ENCODE peak calls at places on chromosomes 11 and 22, in ten cellular contexts. One of them, this sample, is unnamed.

GRCh38 chr22:20243545-20244249 is 24.4 kb downstream of the RTN4R start:
- DNase-seq in activated gamma-delta T cell: no peak
- DNase-seq in CD8-positive, alpha-beta memory T cell: peak; percentile 45
- DNase-seq in Calu3: peak; percentile 16
- DNase-seq in neural crest cell: no peak
- DNase-seq in stimulated activated CD8-positive, alpha-beta memory T cell treated with anti-CD3 and anti-CD28 coated beads, Interleukin-2, amount 100 ng/mL, for 1 hour: no peak
- DNase-seq in activated CD4-positive, alpha-beta T cell treated with anti-CD3 and anti-CD28 coated beads for 24 hours: no peak
- DNase-seq in GM23248: peak; percentile 81
- DNase-seq in ureter: peak; percentile 84
- DNase-seq in lower leg skin: no peak
- DNase-seq in this sample: peak; percentile 64

GRCh38 chr11:74543991-74544390 is 48.4 kb upstream of the POLD3 start:
- DNase-seq in neural crest cell: no peak
- DNase-seq in stimulated activated CD8-positive, alpha-beta memory T cell treated with anti-CD3 and anti-CD28 coated beads, Interleukin-2, amount 100 ng/mL, for 1 hour: no peak
- DNase-seq in activated CD4-positive, alpha-beta T cell treated with anti-CD3 and anti-CD28 coated beads for 24 hours: no peak
- DNase-seq in ureter: no peak
- DNase-seq in CD8-positive, alpha-beta memory T cell: no peak
- DNase-seq in Calu3: no peak
- DNase-seq in activated gamma-delta T cell: no peak
- DNase-seq in lower leg skin: no peak
- DNase-seq in GM23248: no peak
- DNase-seq in this sample: no peak

GRCh38 chr11:104968365-104968855 is at the start of gene CASP4:
- DNase-seq in lower leg skin: no peak
- DNase-seq in activated gamma-delta T cell: no peak
- DNase-seq in CD8-positive, alpha-beta memory T cell: no peak
- DNase-seq in ureter: peak; percentile 46
- DNase-seq in activated CD4-positive, alpha-beta T cell treated with anti-CD3 and anti-CD28 coated beads for 24 hours: peak; percentile 0
- DNase-seq in Calu3: peak; percentile 14
- DNase-seq in neural crest cell: no peak
- DNase-seq in stimulated activated CD8-positive, alpha-beta memory T cell treated with anti-CD3 and anti-CD28 coated beads, Interleukin-2, amount 100 ng/mL, for 1 hour: no peak
- DNase-seq in GM23248: peak; percentile 81
- DNase-seq in this sample: no peak

GRCh38 chr11:44702897-44703296 is 23.9 kb upstream of the TSPAN18 start:
- DNase-seq in activated CD4-positive, alpha-beta T cell treated with anti-CD3 and anti-CD28 coated beads for 24 hours: no peak
- DNase-seq in GM23248: no peak
- DNase-seq in stimulated activated CD8-positive, alpha-beta memory T cell treated with anti-CD3 and anti-CD28 coated beads, Interleukin-2, amount 100 ng/mL, for 1 hour: no peak
- DNase-seq in activated gamma-delta T cell: no peak
- DNase-seq in ureter: no peak
- DNase-seq in lower leg skin: no peak
- DNase-seq in Calu3: no peak
- DNase-seq in neural crest cell: no peak
- DNase-seq in CD8-positive, alpha-beta memory T cell: no peak
- DNase-seq in this sample: no peak

GRCh38 chr11:100469835-100470234 is 217.3 kb upstream of the ARHGAP42 start:
- DNase-seq in neural crest cell: no peak
- DNase-seq in CD8-positive, alpha-beta memory T cell: no peak
- DNase-seq in lower leg skin: no peak
- DNase-seq in GM23248: no peak
- DNase-seq in Calu3: no peak
- DNase-seq in activated gamma-delta T cell: no peak
- DNase-seq in activated CD4-positive, alpha-beta T cell treated with anti-CD3 and anti-CD28 coated beads for 24 hours: no peak
- DNase-seq in ureter: no peak
- DNase-seq in stimulated activated CD8-positive, alpha-beta memory T cell treated with anti-CD3 and anti-CD28 coated beads, Interleukin-2, amount 100 ng/mL, for 1 hour: no peak
- DNase-seq in this sample: no peak

GRCh38 chr11:94674005-94674491 is 94.1 kb upstream of the AMOTL1 start:
- DNase-seq in activated gamma-delta T cell: no peak
- DNase-seq in CD8-positive, alpha-beta memory T cell: no peak
- DNase-seq in activated CD4-positive, alpha-beta T cell treated with anti-CD3 and anti-CD28 coated beads for 24 hours: no peak
- DNase-seq in GM23248: peak; percentile 2
- DNase-seq in lower leg skin: no peak
- DNase-seq in neural crest cell: no peak
- DNase-seq in Calu3: no peak
- DNase-seq in stimulated activated CD8-positive, alpha-beta memory T cell treated with anti-CD3 and anti-CD28 coated beads, Interleukin-2, amount 100 ng/mL, for 1 hour: no peak
- DNase-seq in ureter: no peak
- DNase-seq in this sample: no peak

GRCh38 chr11:69928124-69928523 is 108.9 kb upstream of the FGF3 start:
- DNase-seq in Calu3: no peak
- DNase-seq in neural crest cell: no peak
- DNase-seq in lower leg skin: peak; percentile 31
- DNase-seq in GM23248: no peak
- DNase-seq in stimulated activated CD8-positive, alpha-beta memory T cell treated with anti-CD3 and anti-CD28 coated beads, Interleukin-2, amount 100 ng/mL, for 1 hour: no peak
- DNase-seq in activated gamma-delta T cell: no peak
- DNase-seq in ureter: no peak
- DNase-seq in activated CD4-positive, alpha-beta T cell treated with anti-CD3 and anti-CD28 coated beads for 24 hours: no peak
- DNase-seq in CD8-positive, alpha-beta memory T cell: no peak
- DNase-seq in this sample: no peak

GRCh38 chr22:32258791-32259190 is 3.6 kb upstream of the SLC5A4 start:
- DNase-seq in activated gamma-delta T cell: no peak
- DNase-seq in ureter: no peak
- DNase-seq in neural crest cell: no peak
- DNase-seq in CD8-positive, alpha-beta memory T cell: no peak
- DNase-seq in lower leg skin: no peak
- DNase-seq in stimulated activated CD8-positive, alpha-beta memory T cell treated with anti-CD3 and anti-CD28 coated beads, Interleukin-2, amount 100 ng/mL, for 1 hour: no peak
- DNase-seq in Calu3: no peak
- DNase-seq in GM23248: no peak
- DNase-seq in activated CD4-positive, alpha-beta T cell treated with anti-CD3 and anti-CD28 coated beads for 24 hours: no peak
- DNase-seq in this sample: no peak

GRCh38 chr22:46359362-46359761 is 23.8 kb downstream of the TRMU start:
- DNase-seq in Calu3: no peak
- DNase-seq in stimulated activated CD8-positive, alpha-beta memory T cell treated with anti-CD3 and anti-CD28 coated beads, Interleukin-2, amount 100 ng/mL, for 1 hour: no peak
- DNase-seq in neural crest cell: no peak
- DNase-seq in GM23248: no peak
- DNase-seq in ureter: no peak
- DNase-seq in activated gamma-delta T cell: no peak
- DNase-seq in lower leg skin: no peak
- DNase-seq in activated CD4-positive, alpha-beta T cell treated with anti-CD3 and anti-CD28 coated beads for 24 hours: no peak
- DNase-seq in CD8-positive, alpha-beta memory T cell: no peak
- DNase-seq in this sample: no peak

GRCh38 chr11:111672949-111673348 is 70.7 kb downstream of the SIK2 start:
- DNase-seq in ureter: no peak
- DNase-seq in GM23248: no peak
- DNase-seq in Calu3: no peak
- DNase-seq in CD8-positive, alpha-beta memory T cell: no peak
- DNase-seq in stimulated activated CD8-positive, alpha-beta memory T cell treated with anti-CD3 and anti-CD28 coated beads, Interleukin-2, amount 100 ng/mL, for 1 hour: no peak
- DNase-seq in activated CD4-positive, alpha-beta T cell treated with anti-CD3 and anti-CD28 coated beads for 24 hours: no peak
- DNase-seq in neural crest cell: no peak
- DNase-seq in lower leg skin: no peak
- DNase-seq in activated gamma-delta T cell: no peak
- DNase-seq in this sample: no peak

GRCh38 chr11:66971483-66971882 is 3.6 kb upstream of the C11orf86 start:
- DNase-seq in ureter: no peak
- DNase-seq in neural crest cell: no peak
- DNase-seq in activated CD4-positive, alpha-beta T cell treated with anti-CD3 and anti-CD28 coated beads for 24 hours: no peak
- DNase-seq in Calu3: no peak
- DNase-seq in CD8-positive, alpha-beta memory T cell: no peak
- DNase-seq in lower leg skin: no peak
- DNase-seq in activated gamma-delta T cell: no peak
- DNase-seq in GM23248: peak; percentile 37
- DNase-seq in stimulated activated CD8-positive, alpha-beta memory T cell treated with anti-CD3 and anti-CD28 coated beads, Interleukin-2, amount 100 ng/mL, for 1 hour: no peak
- DNase-seq in this sample: no peak

GRCh38 chr11:17967661-17968060 is 45.2 kb downstream of the SERGEF start:
- DNase-seq in GM23248: no peak
- DNase-seq in ureter: no peak
- DNase-seq in CD8-positive, alpha-beta memory T cell: no peak
- DNase-seq in lower leg skin: no peak
- DNase-seq in activated CD4-positive, alpha-beta T cell treated with anti-CD3 and anti-CD28 coated beads for 24 hours: no peak
- DNase-seq in stimulated activated CD8-positive, alpha-beta memory T cell treated with anti-CD3 and anti-CD28 coated beads, Interleukin-2, amount 100 ng/mL, for 1 hour: no peak
- DNase-seq in activated gamma-delta T cell: no peak
- DNase-seq in neural crest cell: no peak
- DNase-seq in Calu3: no peak
- DNase-seq in this sample: no peak

GRCh38 chr22:31346255-31346732 is at the start of gene PATZ1:
- DNase-seq in stimulated activated CD8-positive, alpha-beta memory T cell treated with anti-CD3 and anti-CD28 coated beads, Interleukin-2, amount 100 ng/mL, for 1 hour: peak; percentile 48
- DNase-seq in activated CD4-positive, alpha-beta T cell treated with anti-CD3 and anti-CD28 coated beads for 24 hours: peak; percentile 64
- DNase-seq in Calu3: peak; percentile 80
- DNase-seq in ureter: peak; percentile 88
- DNase-seq in activated gamma-delta T cell: no peak
- DNase-seq in GM23248: peak; percentile 75
- DNase-seq in CD8-positive, alpha-beta memory T cell: peak; percentile 71
- DNase-seq in neural crest cell: peak; percentile 68
- DNase-seq in lower leg skin: peak; percentile 93
- DNase-seq in this sample: peak; percentile 89

GRCh38 chr22:26286091-26286780 is 117.0 kb downstream of the SEZ6L start:
- DNase-seq in activated gamma-delta T cell: no peak
- DNase-seq in GM23248: peak; percentile 6
- DNase-seq in activated CD4-positive, alpha-beta T cell treated with anti-CD3 and anti-CD28 coated beads for 24 hours: no peak
- DNase-seq in Calu3: no peak
- DNase-seq in ureter: no peak
- DNase-seq in lower leg skin: no peak
- DNase-seq in stimulated activated CD8-positive, alpha-beta memory T cell treated with anti-CD3 and anti-CD28 coated beads, Interleukin-2, amount 100 ng/mL, for 1 hour: no peak
- DNase-seq in neural crest cell: no peak
- DNase-seq in CD8-positive, alpha-beta memory T cell: no peak
- DNase-seq in this sample: no peak

GRCh38 chr11:95863486-95864140 is 60.3 kb downstream of the MTMR2 start:
- DNase-seq in ureter: no peak
- DNase-seq in stimulated activated CD8-positive, alpha-beta memory T cell treated with anti-CD3 and anti-CD28 coated beads, Interleukin-2, amount 100 ng/mL, for 1 hour: no peak
- DNase-seq in Calu3: no peak
- DNase-seq in activated CD4-positive, alpha-beta T cell treated with anti-CD3 and anti-CD28 coated beads for 24 hours: no peak
- DNase-seq in activated gamma-delta T cell: no peak
- DNase-seq in GM23248: peak; percentile 84
- DNase-seq in CD8-positive, alpha-beta memory T cell: no peak
- DNase-seq in neural crest cell: no peak
- DNase-seq in lower leg skin: no peak
- DNase-seq in this sample: no peak

GRCh38 chr11:130721736-130722135 is 194.5 kb downstream of the SNX19 start:
- DNase-seq in Calu3: no peak
- DNase-seq in lower leg skin: no peak
- DNase-seq in CD8-positive, alpha-beta memory T cell: no peak
- DNase-seq in ureter: no peak
- DNase-seq in neural crest cell: no peak
- DNase-seq in activated gamma-delta T cell: no peak
- DNase-seq in stimulated activated CD8-positive, alpha-beta memory T cell treated with anti-CD3 and anti-CD28 coated beads, Interleukin-2, amount 100 ng/mL, for 1 hour: no peak
- DNase-seq in activated CD4-positive, alpha-beta T cell treated with anti-CD3 and anti-CD28 coated beads for 24 hours: no peak
- DNase-seq in GM23248: peak; percentile 42
- DNase-seq in this sample: no peak

GRCh38 chr22:37632174-37633081 is 7.0 kb upstream of the SH3BP1 start:
- DNase-seq in stimulated activated CD8-positive, alpha-beta memory T cell treated with anti-CD3 and anti-CD28 coated beads, Interleukin-2, amount 100 ng/mL, for 1 hour: no peak
- DNase-seq in neural crest cell: no peak
- DNase-seq in ureter: no peak
- DNase-seq in GM23248: no peak
- DNase-seq in Calu3: no peak
- DNase-seq in activated CD4-positive, alpha-beta T cell treated with anti-CD3 and anti-CD28 coated beads for 24 hours: no peak
- DNase-seq in lower leg skin: no peak
- DNase-seq in CD8-positive, alpha-beta memory T cell: no peak
- DNase-seq in activated gamma-delta T cell: no peak
- DNase-seq in this sample: no peak

GRCh38 chr22:26502688-26503561 is 9.3 kb downstream of the TFIP11 start:
- DNase-seq in neural crest cell: peak; percentile 25
- DNase-seq in GM23248: peak; percentile 47
- DNase-seq in activated CD4-positive, alpha-beta T cell treated with anti-CD3 and anti-CD28 coated beads for 24 hours: no peak
- DNase-seq in stimulated activated CD8-positive, alpha-beta memory T cell treated with anti-CD3 and anti-CD28 coated beads, Interleukin-2, amount 100 ng/mL, for 1 hour: peak; percentile 29
- DNase-seq in lower leg skin: no peak
- DNase-seq in Calu3: peak; percentile 14
- DNase-seq in ureter: no peak
- DNase-seq in CD8-positive, alpha-beta memory T cell: peak; percentile 51
- DNase-seq in activated gamma-delta T cell: no peak
- DNase-seq in this sample: peak; percentile 75

GRCh38 chr22:50264104-50264745 is 2.7 kb upstream of the MAPK12 start:
- DNase-seq in GM23248: no peak
- DNase-seq in neural crest cell: no peak
- DNase-seq in stimulated activated CD8-positive, alpha-beta memory T cell treated with anti-CD3 and anti-CD28 coated beads, Interleukin-2, amount 100 ng/mL, for 1 hour: no peak
- DNase-seq in ureter: no peak
- DNase-seq in Calu3: no peak
- DNase-seq in lower leg skin: no peak
- DNase-seq in CD8-positive, alpha-beta memory T cell: no peak
- DNase-seq in activated gamma-delta T cell: no peak
- DNase-seq in activated CD4-positive, alpha-beta T cell treated with anti-CD3 and anti-CD28 coated beads for 24 hours: no peak
- DNase-seq in this sample: no peak

GRCh38 chr22:25700996-25701815 is 40.8 kb upstream of the MYO18B start:
- DNase-seq in activated CD4-positive, alpha-beta T cell treated with anti-CD3 and anti-CD28 coated beads for 24 hours: no peak
- DNase-seq in GM23248: peak; percentile 27
- DNase-seq in CD8-positive, alpha-beta memory T cell: no peak
- DNase-seq in lower leg skin: no peak
- DNase-seq in ureter: no peak
- DNase-seq in neural crest cell: no peak
- DNase-seq in Calu3: no peak
- DNase-seq in activated gamma-delta T cell: no peak
- DNase-seq in stimulated activated CD8-positive, alpha-beta memory T cell treated with anti-CD3 and anti-CD28 coated beads, Interleukin-2, amount 100 ng/mL, for 1 hour: no peak
- DNase-seq in this sample: peak; percentile 40

GRCh38 chr11:108069947-108070346 is 51.4 kb upstream of the ACAT1 start:
- DNase-seq in lower leg skin: no peak
- DNase-seq in GM23248: peak; percentile 88
- DNase-seq in stimulated activated CD8-positive, alpha-beta memory T cell treated with anti-CD3 and anti-CD28 coated beads, Interleukin-2, amount 100 ng/mL, for 1 hour: no peak
- DNase-seq in activated gamma-delta T cell: no peak
- DNase-seq in activated CD4-positive, alpha-beta T cell treated with anti-CD3 and anti-CD28 coated beads for 24 hours: no peak
- DNase-seq in neural crest cell: no peak
- DNase-seq in CD8-positive, alpha-beta memory T cell: no peak
- DNase-seq in Calu3: no peak
- DNase-seq in ureter: no peak
- DNase-seq in this sample: no peak

GRCh38 chr11:46918087-46918751 is at the start of gene LRP4:
- DNase-seq in GM23248: peak; percentile 69
- DNase-seq in lower leg skin: no peak
- DNase-seq in neural crest cell: peak; percentile 39
- DNase-seq in Calu3: peak; percentile 66
- DNase-seq in activated gamma-delta T cell: peak; percentile 29
- DNase-seq in stimulated activated CD8-positive, alpha-beta memory T cell treated with anti-CD3 and anti-CD28 coated beads, Interleukin-2, amount 100 ng/mL, for 1 hour: no peak
- DNase-seq in ureter: no peak
- DNase-seq in activated CD4-positive, alpha-beta T cell treated with anti-CD3 and anti-CD28 coated beads for 24 hours: no peak
- DNase-seq in CD8-positive, alpha-beta memory T cell: peak; percentile 29
- DNase-seq in this sample: peak; percentile 83

GRCh38 chr11:77267910-77268309 is 33.6 kb downstream of the GDPD4 start:
- DNase-seq in GM23248: peak; percentile 84
- DNase-seq in stimulated activated CD8-positive, alpha-beta memory T cell treated with anti-CD3 and anti-CD28 coated beads, Interleukin-2, amount 100 ng/mL, for 1 hour: no peak
- DNase-seq in neural crest cell: no peak
- DNase-seq in activated gamma-delta T cell: no peak
- DNase-seq in CD8-positive, alpha-beta memory T cell: no peak
- DNase-seq in activated CD4-positive, alpha-beta T cell treated with anti-CD3 and anti-CD28 coated beads for 24 hours: no peak
- DNase-seq in ureter: no peak
- DNase-seq in lower leg skin: no peak
- DNase-seq in Calu3: no peak
- DNase-seq in this sample: no peak

This sample was measured in D341Med.